ENCODE peak calls at places on chromosome 4, in six cellular contexts. H, D, W, X, M and B are unnamed samples.

GRCh38 chr4:122278976-122279375 is 99.8 kb upstream of the ADAD1 start:
- DNase-seq in H (no peak), D (no peak), W (no peak), X (no peak), M (no peak), B (no peak)

GRCh38 chr4:168498259-168498658 is 1.4 kb downstream of the PALLD start:
- DNase-seq in H (no peak), D (no peak), W (no peak), X (no peak), M (no peak), B (no peak)

GRCh38 chr4:3791910-3792542 is 25.8 kb downstream of the ADRA2C start:
- DNase-seq in H (peak), D (peak), W (no peak), X (no peak), M (no peak), B (peak)

GRCh38 chr4:77697860-77698599 is 92.4 kb downstream of the CXCL13 start:
- DNase-seq in H (peak), D (peak), W (no peak), X (no peak), M (no peak), B (peak)

GRCh38 chr4:22842360-22842759 is 149.6 kb downstream of the GBA3 start:
- DNase-seq in H (no peak), D (no peak), W (no peak), X (no peak), M (no peak), B (no peak)

GRCh38 chr4:185305979-185306442 is 89.7 kb downstream of the LRP2BP start:
- DNase-seq in H (peak), D (peak), W (no peak), X (no peak), M (no peak), B (peak)

GRCh38 chr4:1050486-1051213 is 39.2 kb downstream of the FGFRL1 start:
- DNase-seq in H (no peak), D (no peak), W (no peak), X (peak), M (no peak), B (no peak)

GRCh38 chr4:133559987-133560386 is 410.9 kb downstream of the PCDH10 start:
- DNase-seq in H (no peak), D (no peak), W (no peak), X (no peak), M (no peak), B (no peak)

GRCh38 chr4:26474551-26474950 is 15.7 kb downstream of the CCKAR start:
- DNase-seq in H (no peak), D (no peak), W (no peak), X (no peak), M (no peak), B (no peak)
- H3K4me3 ChIP-seq in H (no peak), D (no peak), W (no peak), X (no peak), M (no peak), B (no peak)

DNA sequence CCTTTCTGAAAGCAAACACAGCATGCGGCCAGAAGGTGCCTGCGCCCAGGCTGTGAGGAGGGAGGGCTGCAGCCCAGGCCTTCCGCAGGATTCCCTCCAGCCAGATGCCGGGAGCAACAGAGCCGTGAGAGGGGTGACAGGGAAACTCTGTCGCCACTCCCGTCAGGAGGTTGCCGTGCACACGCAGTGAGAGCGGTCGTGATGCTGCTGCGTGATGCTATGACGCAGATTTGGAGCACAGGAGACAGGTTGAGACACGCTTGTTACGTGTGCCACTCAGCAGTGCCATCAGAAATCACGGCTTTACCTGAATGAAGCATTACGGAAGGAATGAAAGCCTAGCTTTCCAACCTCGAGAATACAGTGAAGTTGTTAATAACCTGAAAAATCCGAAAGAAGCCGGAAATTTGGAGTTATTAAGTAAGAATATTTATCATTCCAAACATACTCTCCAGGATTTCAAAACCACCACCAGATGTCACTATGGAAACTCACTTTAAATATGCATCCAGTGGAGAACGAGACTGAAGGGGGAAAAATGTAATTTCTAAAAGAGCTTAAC is 54.4 kb downstream of the FAT1 start:
- DNase-seq in H (peak), D (peak), W (no peak), X (peak), M (no peak), B (peak)
- TF ChIP-seq CTCF in H (peak), D (peak), W (peak), X (peak), M (no peak), B (no peak)

GRCh38 chr4:61397174-61397573 is 197.0 kb downstream of the ADGRL3 start:
- DNase-seq in H (no peak), D (peak), W (no peak), X (no peak), M (no peak), B (no peak)
- H3K4me3 ChIP-seq in H (no peak), D (no peak), W (no peak), X (no peak), M (no peak), B (no peak)

DNA sequence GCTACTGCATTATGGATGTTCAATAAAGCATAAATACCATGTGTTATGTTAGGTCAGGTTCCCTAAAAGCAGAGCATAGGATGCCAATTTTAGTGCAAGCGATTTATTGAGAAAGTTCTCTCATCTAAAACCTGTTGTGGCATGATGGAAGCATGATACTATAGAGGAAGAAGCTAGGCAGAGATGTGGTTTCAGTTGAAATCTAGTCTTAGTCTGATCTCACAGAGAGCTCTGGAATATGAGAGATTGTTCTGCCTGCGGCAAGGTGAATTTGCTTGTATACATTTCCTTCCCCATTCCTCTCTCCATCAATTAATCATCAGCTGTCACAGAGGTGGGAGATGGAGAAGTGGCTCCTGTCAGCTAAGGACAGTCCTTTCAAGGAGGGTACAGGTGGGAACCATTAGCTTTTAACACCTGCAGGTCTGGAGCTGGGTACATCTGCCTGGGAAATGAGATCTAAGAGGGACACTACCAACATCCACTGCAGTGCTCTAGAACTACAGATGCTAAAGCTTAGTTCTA is 252.4 kb downstream of the CFAP299 start:
- DNase-seq in H (no peak), D (peak), W (no peak), X (no peak), M (no peak), B (no peak)
- TF ChIP-seq CTCF in H (no peak), D (no peak), W (no peak), X (no peak), M (no peak), B (no peak)

GRCh38 chr4:110628321-110629213 is 5.7 kb upstream of the PITX2 start:
- DNase-seq in H (no peak), D (no peak), W (no peak), X (no peak), M (no peak), B (no peak)

GRCh38 chr4:110630621-110631402 is 7.9 kb upstream of the PITX2 start:
- DNase-seq in H (no peak), D (no peak), W (no peak), X (no peak), M (no peak), B (no peak)

GRCh38 chr4:110631582-110632505 is 9.0 kb upstream of the PITX2 start:
- DNase-seq in H (peak), D (peak), W (peak), X (peak), M (no peak), B (peak)

GRCh38 chr4:110629214-110629754 is 6.4 kb upstream of the PITX2 start:
- DNase-seq in H (no peak), D (no peak), W (no peak), X (no peak), M (no peak), B (no peak)

GRCh38 chr4:110629780-110630500 is 7.1 kb upstream of the PITX2 start:
- DNase-seq in H (no peak), D (no peak), W (no peak), X (no peak), M (no peak), B (no peak)
- H3K4me3 ChIP-seq in H (no peak), D (no peak), W (no peak), X (no peak), M (no peak), B (no peak)

DNA sequence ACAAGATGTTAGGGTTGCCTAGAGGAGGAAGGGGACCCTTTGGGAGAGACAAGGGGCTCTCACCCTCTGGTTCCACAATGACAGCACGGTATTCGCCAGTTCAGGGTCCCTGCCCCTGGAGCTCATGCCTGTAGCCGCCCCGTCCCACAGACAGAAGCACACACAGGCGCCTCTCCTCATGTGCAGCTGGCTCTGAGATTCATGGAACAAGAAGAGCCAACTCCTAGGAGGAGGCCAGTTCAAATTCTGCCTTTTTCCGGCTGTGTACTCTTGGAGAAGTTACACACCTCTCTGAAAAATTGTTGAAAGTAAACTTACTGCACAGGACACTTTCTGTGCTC is 15.3 kb downstream of the BLOC1S4 start:
- DNase-seq in H (no peak), D (no peak), W (no peak), X (no peak), M (no peak), B (no peak)
- TF ChIP-seq CTCF in H (no peak), D (no peak), W (no peak), X (no peak), M (no peak), B (no peak)